ENCODE peak calls at places on chromosomes 5 and 9, in six cellular contexts. F is right atrium auricular region, L is progenitor cell of endocrine pancreas, B is mucosa of descending colon, N is GM12865, E is GM10248. Q is an unnamed sample.

GRCh38 chr9:131306397-131306997 is 17.0 kb downstream of the PLPP7 start:
- DNase-seq in F (no peak), L (no peak), E (no peak), B (no peak), N (no peak), Q (no peak)

GRCh38 chr5:98432378-98432777 is 341.1 kb upstream of the RGMB start:
- DNase-seq in B (no peak), F (no peak), E (no peak), L (no peak), N (no peak), Q (no peak)

GRCh38 chr5:84642795-84643194 is 258.1 kb upstream of the EDIL3 start:
- DNase-seq in N (no peak), L (no peak), B (no peak), F (no peak), E (no peak), Q (no peak)

GRCh38 chr9:130714586-130715110 is 21.1 kb downstream of the EXOSC2 start:
- DNase-seq in L (no peak), F (no peak), E (no peak), N (no peak), B (no peak), Q (no peak)

GRCh38 chr9:93460689-93461413 is 7.5 kb upstream of the FAM120AOS start:
- DNase-seq in B (no peak), N (no peak), F (no peak), E (no peak), L (no peak), Q (no peak)

GRCh38 chr5:35089688-35090314 is 42.1 kb upstream of the AGXT2 start:
- DNase-seq in E (peak; percentile 52), N (peak; percentile 61), L (peak; percentile 34), F (no peak), B (no peak), Q (peak; percentile 65)

GRCh38 chr5:28810751-28811136 is 1772.4 kb upstream of the CDH9 start:
- DNase-seq in F (no peak), B (no peak), N (no peak), L (no peak), E (no peak), Q (no peak)

GRCh38 chr5:36607114-36607561 is 732 bp downstream of the SLC1A3 start:
- DNase-seq in N (peak; percentile 25), B (no peak), L (no peak), E (no peak), F (no peak), Q (peak; percentile 31)

GRCh38 chr5:127203818-127204217 is 86.8 kb upstream of the MEGF10 start:
- DNase-seq in F (no peak), E (no peak), N (no peak), B (no peak), L (no peak), Q (no peak)

GRCh38 chr5:61327761-61328753 is 4.0 kb upstream of the ZSWIM6 start:
- DNase-seq in F (no peak), L (no peak), E (peak; percentile 52), N (peak; percentile 81), B (no peak), Q (no peak)

GRCh38 chr9:82791685-82792084 is 271.3 kb downstream of the RASEF start:
- DNase-seq in N (no peak), F (no peak), L (no peak), E (no peak), B (no peak), Q (no peak)

GRCh38 chr5:1005904-1006655 is 2.5 kb upstream of the NKD2 start:
- DNase-seq in L (peak; percentile 8), E (no peak), B (peak; percentile 21), F (peak; percentile 57), N (no peak), Q (peak; percentile 13)

GRCh38 chr5:66206465-66206864 is 62.4 kb downstream of the SREK1 start:
- DNase-seq in N (no peak), E (no peak), L (no peak), B (no peak), F (no peak), Q (no peak)

GRCh38 chr5:6760003-6760402 is 46.8 kb downstream of the TENT4A start:
- DNase-seq in L (no peak), N (no peak), F (no peak), B (no peak), E (no peak), Q (no peak)

GRCh38 chr5:172866802-172867748 is 33.0 kb downstream of the ERGIC1 start:
- DNase-seq in L (no peak), B (peak; percentile 21), F (peak; percentile 95), E (no peak), N (no peak), Q (no peak)

GRCh38 chr5:124913329-124913653 is 166.9 kb upstream of the ZNF608 start:
- DNase-seq in N (no peak), L (no peak), B (no peak), F (no peak), E (no peak), Q (no peak)

GRCh38 chr9:104872959-104873850 is 54.8 kb downstream of the ABCA1 start:
- DNase-seq in F (peak; percentile 67), E (no peak), B (no peak), N (no peak), L (no peak), Q (no peak)

GRCh38 chr5:74325866-74326265 is 314.7 kb downstream of the ENC1 start:
- DNase-seq in L (no peak), N (no peak), E (no peak), F (no peak), B (no peak), Q (no peak)

GRCh38 chr5:61623401-61624069 is 291.5 kb downstream of the ZSWIM6 start:
- DNase-seq in B (no peak), E (no peak), L (no peak), F (no peak), N (peak; percentile 12), Q (peak; percentile 36)

GRCh38 chr9:71941998-71942567 is 30.6 kb downstream of the C9orf85 start:
- DNase-seq in F (no peak), L (no peak), E (no peak), N (no peak), B (no peak), Q (no peak)

GRCh38 chr9:128420060-128420650 is 502 bp upstream of the CERCAM start:
- DNase-seq in F (peak; percentile 64), B (peak; percentile 79), L (peak; percentile 70), E (peak; percentile 93), N (peak; percentile 76), Q (peak; percentile 83)

DNA sequence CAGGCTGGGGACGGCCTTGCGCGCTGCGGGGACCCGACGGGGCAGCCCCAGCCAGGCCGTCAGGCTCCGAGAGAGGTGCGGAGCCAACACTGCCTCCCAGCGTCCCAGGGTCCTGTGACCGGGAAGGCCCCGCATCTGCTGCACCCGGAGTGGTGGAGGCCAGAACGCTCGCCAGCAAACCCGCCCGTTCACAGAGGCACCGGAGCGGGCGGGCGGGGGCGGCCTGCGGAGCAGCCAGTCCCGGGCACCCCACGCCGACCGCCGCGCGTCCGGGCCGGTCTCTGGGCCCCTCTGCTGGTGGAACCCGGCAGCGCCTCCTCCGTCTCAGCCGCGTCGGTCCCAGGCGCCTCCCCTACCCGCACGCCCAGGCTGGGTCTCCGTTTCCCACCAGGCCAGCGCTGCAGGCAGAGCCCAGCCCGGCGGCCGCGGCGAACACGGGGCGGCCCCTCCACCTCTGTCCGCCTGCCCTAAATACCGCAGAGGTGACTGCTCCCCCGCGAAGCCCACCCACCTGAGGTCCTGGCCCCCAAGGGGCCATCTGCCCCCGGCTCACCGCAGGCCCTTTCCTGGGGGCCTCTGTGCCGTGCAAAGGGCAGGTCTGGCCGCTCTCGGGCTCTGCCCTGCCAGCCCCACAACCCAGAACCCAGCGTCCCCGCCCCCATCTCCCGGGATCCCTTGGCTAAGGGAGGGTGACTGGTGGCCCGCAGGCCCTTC is 15.9 kb downstream of the EXD3 start:
- DNase-seq in F (no peak), L (peak; percentile 81), B (peak; percentile 88), E (peak; percentile 86), N (peak; percentile 61), Q (peak; percentile 90)
- TF ChIP-seq CTCF in F (peak; percentile 87), L (peak; percentile 81), B (peak; percentile 89), E (peak; percentile 80), N (peak; percentile 63), Q (peak; percentile 87)

GRCh38 chr9:15501179-15501578 is 9.6 kb downstream of the PSIP1 start:
- DNase-seq in F (no peak), L (no peak), B (no peak), N (no peak), E (no peak), Q (no peak)
- TF ChIP-seq CTCF in F (no peak), L (no peak), B (no peak), N (no peak), E (no peak), Q (no peak)

DNA sequence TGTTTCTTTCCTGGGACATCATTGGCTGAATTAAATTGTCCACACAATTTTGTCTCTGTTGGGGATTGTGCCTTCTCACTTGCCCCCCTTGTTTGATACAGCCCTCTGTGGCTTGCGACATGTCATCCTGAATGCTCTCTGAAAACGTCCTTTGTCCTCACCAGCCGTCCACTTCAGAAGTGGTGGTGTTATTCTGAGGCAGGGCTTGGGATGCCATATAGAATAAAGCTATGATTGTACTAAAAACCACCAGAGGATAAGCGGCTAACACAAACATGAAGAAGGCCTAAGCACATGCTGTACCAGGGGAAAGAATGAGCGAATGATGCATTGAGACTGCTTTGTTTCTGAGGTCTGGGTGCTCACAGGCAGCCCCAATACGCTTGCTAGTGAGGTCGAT is 3.5 kb upstream of the SNX30 start:
- DNase-seq in B (no peak), L (no peak), E (no peak), N (no peak), F (no peak), Q (no peak)
- TF ChIP-seq CTCF in B (no peak), L (no peak), E (no peak), N (no peak), F (no peak), Q (no peak)

GRCh38 chr5:177591690-177592009 is 353 bp upstream of the TMED9 start:
- DNase-seq in B (no peak), L (no peak), E (no peak), F (no peak), N (no peak), Q (no peak)
- TF ChIP-seq CTCF in B (no peak), L (no peak), E (no peak), F (no peak), N (no peak), Q (no peak)

GRCh38 chr9:132768932-132769894 is 98.9 kb downstream of the GTF3C4 start:
- DNase-seq in N (peak; percentile 82), L (no peak), B (peak; percentile 70), F (peak; percentile 70), E (peak; percentile 74), Q (peak; percentile 54)
- TF ChIP-seq CTCF in N (peak; percentile 50), L (peak; percentile 45), B (peak; percentile 22), F (peak; percentile 69), E (peak; percentile 39), Q (peak; percentile 72)

GRCh38 chr9:13705913-13706312 is 426.4 kb upstream of the MPDZ start:
- DNase-seq in B (no peak), E (no peak), F (peak; percentile 82), N (no peak), L (no peak), Q (no peak)
- TF ChIP-seq CTCF in B (no peak), E (no peak), F (no peak), N (no peak), L (no peak), Q (no peak)